ENCODE peak calls at places on chromosomes 7 and 10, in six cellular contexts. Q is AG09309, J is body of pancreas, M is gastrocnemius medialis, U is fibroblast of lung, Y is foreskin fibroblast. O is an unnamed sample.

GRCh38 chr10:124560377-124560776 is 98.8 kb downstream of the LHPP start:
- DNase-seq in Q (peak), J (peak), M (peak), U (peak), Y (peak), O (no peak)

GRCh38 chr7:78496226-78496625 is 697.7 kb downstream of the PHTF2 start:
- DNase-seq in Q (no peak), J (no peak), M (no peak), U (no peak), Y (no peak), O (no peak)

GRCh38 chr7:36406156-36406555 is 16.5 kb downstream of the ANLN start:
- DNase-seq in Q (no peak), J (no peak), M (no peak), U (peak), Y (peak), O (no peak)

GRCh38 chr7:21507627-21508343 is 35.1 kb upstream of the DNAH11 start:
- DNase-seq in Q (peak), J (peak), M (no peak), U (peak), Y (peak), O (no peak)

GRCh38 chr10:42755591-42756093 is 27.0 kb upstream of the BMS1 start:
- DNase-seq in Q (no peak), J (no peak), M (no peak), U (no peak), Y (no peak), O (no peak)

GRCh38 chr7:136925556-136925955 is 57.1 kb downstream of the CHRM2 start:
- DNase-seq in Q (no peak), J (no peak), M (no peak), U (peak), Y (no peak), O (no peak)

GRCh38 chr7:45185864-45186250 is 28.3 kb downstream of the RAMP3 start:
- DNase-seq in Q (no peak), J (no peak), M (no peak), U (no peak), Y (no peak), O (no peak)

GRCh38 chr7:138226851-138227250 is 150.6 kb downstream of the AKR1D1 start:
- DNase-seq in Q (no peak), J (no peak), M (no peak), U (no peak), Y (no peak), O (no peak)

GRCh38 chr7:25083201-25083600 is 41.9 kb downstream of the CYCS start:
- DNase-seq in Q (no peak), J (no peak), M (no peak), U (peak), Y (no peak), O (no peak)

GRCh38 chr10:120221873-120222485 is 235.0 kb upstream of the PLPP4 start:
- DNase-seq in Q (peak), J (peak), M (no peak), U (peak), Y (peak), O (peak)

GRCh38 chr7:10940748-10941358 is 32.8 kb upstream of the PHF14 start:
- DNase-seq in Q (no peak), J (peak), M (no peak), U (no peak), Y (no peak), O (peak)

GRCh38 chr10:71363936-71364335 is 32.8 kb upstream of the CDH23 start:
- DNase-seq in Q (no peak), J (no peak), M (no peak), U (no peak), Y (no peak), O (no peak)

GRCh38 chr10:79316671-79317431 is 30.4 kb upstream of the PPIF start:
- DNase-seq in Q (no peak), J (no peak), M (no peak), U (peak), Y (peak), O (peak)

GRCh38 chr7:46257766-46258448 is 336.8 kb upstream of the IGFBP3 start:
- DNase-seq in Q (peak), J (no peak), M (no peak), U (peak), Y (peak), O (no peak)

GRCh38 chr7:30727061-30727945 is 24.6 kb upstream of the INMT start:
- DNase-seq in Q (no peak), J (no peak), M (no peak), U (no peak), Y (peak), O (no peak)

GRCh38 chr7:14734839-14735321 is 167.7 kb downstream of the DGKB start:
- DNase-seq in Q (no peak), J (peak), M (no peak), U (no peak), Y (no peak), O (no peak)

GRCh38 chr10:122152544-122152943 is 118.6 kb upstream of the BTBD16 start:
- DNase-seq in Q (peak), J (peak), M (peak), U (peak), Y (peak), O (no peak)

GRCh38 chr10:70672165-70672992 is at the start of gene ADAMTS14:
- DNase-seq in Q (no peak), J (no peak), M (no peak), U (peak), Y (peak), O (peak)

GRCh38 chr10:27240212-27240890 is at the start of gene ACBD5:
- DNase-seq in Q (peak), J (peak), M (peak), U (peak), Y (peak), O (peak)

GRCh38 chr7:26201261-26202018 is at the start of gene CBX3:
- DNase-seq in Q (no peak), J (peak), M (peak), U (peak), Y (peak), O (peak)

GRCh38 chr7:131424219-131424822 is 96.6 kb downstream of the MKLN1 start:
- DNase-seq in Q (peak), J (no peak), M (no peak), U (peak), Y (peak), O (peak)

GRCh38 chr10:69638642-69639041 is 8.6 kb downstream of the FAM241B start:
- DNase-seq in Q (no peak), J (no peak), M (no peak), U (no peak), Y (no peak), O (no peak)

GRCh38 chr7:27134392-27134791 is 3.8 kb upstream of the HOXA4 start:
- DNase-seq in Q (peak), J (no peak), M (no peak), U (peak), Y (peak), O (peak)

DNA sequence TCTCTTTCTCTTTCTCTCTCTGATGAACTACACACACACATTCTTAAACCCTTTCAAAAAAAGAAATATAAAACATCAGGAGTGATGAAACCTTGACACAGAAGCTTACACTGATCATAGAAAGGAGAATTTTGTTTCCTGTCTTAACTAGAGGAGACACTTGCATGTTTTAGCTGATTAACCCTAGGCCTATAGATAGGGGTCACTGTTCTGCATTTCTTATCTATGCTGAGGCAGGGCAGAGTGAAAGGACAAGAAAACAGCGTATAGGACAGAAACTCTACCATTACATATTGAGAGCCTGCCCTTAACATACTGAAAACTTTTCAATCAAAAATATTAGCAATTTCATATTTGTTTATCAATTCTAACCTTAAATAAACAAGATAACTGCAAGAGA is 680.6 kb upstream of the MBL2 start:
- DNase-seq in Q (no peak), J (no peak), M (no peak), U (no peak), Y (no peak), O (no peak)
- TF ChIP-seq CTCF in Q (no peak), J (no peak), M (no peak), U (peak), Y (no peak), O (no peak)

GRCh38 chr7:106029941-106030340 is 66.9 kb downstream of the CDHR3 start:
- DNase-seq in Q (no peak), J (no peak), M (no peak), U (no peak), Y (no peak), O (no peak)
- TF ChIP-seq CTCF in Q (no peak), J (no peak), M (no peak), U (no peak), Y (no peak), O (no peak)

GRCh38 chr7:106737202-106737562 is 76.2 kb upstream of the CCDC71L start:
- DNase-seq in Q (no peak), J (no peak), M (no peak), U (peak), Y (peak), O (no peak)
- TF ChIP-seq CTCF in Q (peak), J (no peak), M (no peak), U (peak), Y (peak), O (peak)

DNA sequence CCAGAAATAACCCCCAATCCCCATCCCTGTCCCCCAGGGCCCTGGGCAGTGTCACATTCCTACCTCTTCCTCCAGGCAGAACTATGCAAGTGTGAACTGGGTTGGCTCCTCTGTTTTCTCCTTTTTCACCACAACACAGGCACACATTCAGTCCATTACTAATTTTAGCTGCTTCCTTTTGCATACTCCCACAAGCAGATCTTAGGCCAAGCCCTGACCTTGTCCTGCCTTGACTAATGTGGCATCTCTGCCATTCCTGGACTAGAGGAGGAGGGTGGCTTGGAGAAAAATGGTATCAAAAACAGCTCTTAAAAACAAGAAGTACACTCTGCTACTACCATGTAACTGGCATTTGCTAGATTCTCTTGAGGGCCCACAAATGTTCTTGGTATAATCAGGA is 208.2 kb downstream of the HDAC9 start:
- DNase-seq in Q (no peak), J (no peak), M (no peak), U (peak), Y (no peak), O (no peak)
- TF ChIP-seq CTCF in Q (no peak), J (no peak), M (no peak), U (no peak), Y (no peak), O (no peak)

GRCh38 chr7:70492641-70493040 is 639.3 kb upstream of the GALNT17 start:
- DNase-seq in Q (no peak), J (no peak), M (no peak), U (no peak), Y (no peak), O (no peak)
- TF ChIP-seq CTCF in Q (no peak), J (no peak), M (no peak), U (no peak), Y (no peak), O (no peak)

O was measured in GM13977.